ENCODE peak calls at places on chromosome 16, in ten cellular contexts. L is activated CD4-positive, alpha-beta T cell treated with anti-CD3 and anti-CD28 coated beads, Interleukin-2, amount 50 U/mL, for 1 hour; K is activated naive CD4-positive, alpha-beta T cell treated with anti-CD3 and anti-CD28 coated beads for 36 hours; Z is left colon; O is HTR-8/SVneo; R is choroid plexus epithelial cell; M is skeletal muscle cell; E is stromal cell of bone marrow; J is lung; C is RWPE1. V is an unnamed sample.

GRCh38 chr16:65769055-65769465 is 597.4 kb upstream of the CDH5 start:
- DNase-seq in E (no peak), L (no peak), Z (no peak), R (peak), K (no peak), J (no peak), C (no peak), M (no peak), O (no peak), V (no peak)

GRCh38 chr16:57627184-57627871 is 1.1 kb upstream of the ADGRG1 start:
- DNase-seq in R (peak), C (no peak), M (peak), Z (no peak), L (no peak), O (peak), K (no peak), J (no peak), E (peak), V (peak)

GRCh38 chr16:31350275-31351005 is 4.5 kb upstream of the ITGAX start:
- DNase-seq in K (no peak), E (no peak), R (no peak), C (no peak), M (no peak), O (no peak), Z (no peak), L (no peak), J (no peak), V (no peak)

GRCh38 chr16:2042171-2042570 is 5.5 kb downstream of the NTHL1 start:
- DNase-seq in M (no peak), K (no peak), L (no peak), C (no peak), R (no peak), O (no peak), Z (peak), J (peak), E (no peak), V (no peak)

GRCh38 chr16:14564881-14565687 is 65.0 kb downstream of the PARN start:
- DNase-seq in M (no peak), O (no peak), J (no peak), K (no peak), R (peak), L (no peak), C (peak), E (peak), Z (no peak), V (no peak)

GRCh38 chr16:57640612-57641011 is 12.2 kb downstream of the ADGRG1 start:
- DNase-seq in E (no peak), J (no peak), L (no peak), O (no peak), K (no peak), R (no peak), M (no peak), C (no peak), Z (no peak), V (no peak)

GRCh38 chr16:86700396-86700945 is 122.1 kb downstream of the FOXL1 start:
- DNase-seq in Z (no peak), R (no peak), K (no peak), O (no peak), M (no peak), C (no peak), L (no peak), J (no peak), E (no peak), V (no peak)

GRCh38 chr16:86985656-86986030 is 331.5 kb downstream of the C16orf95 start:
- DNase-seq in O (no peak), J (no peak), C (no peak), K (no peak), R (no peak), M (no peak), E (no peak), L (no peak), Z (no peak), V (no peak)

GRCh38 chr16:68072038-68072695 is 13.0 kb upstream of the NFATC3 start:
- DNase-seq in C (peak), E (no peak), J (no peak), L (no peak), Z (peak), M (no peak), O (peak), K (no peak), R (peak), V (peak)

GRCh38 chr16:46972971-46973456 is 460 bp downstream of the DNAJA2 start:
- DNase-seq in J (peak), K (peak), O (peak), C (no peak), R (peak), M (no peak), L (peak), E (no peak), Z (peak), V (no peak)

V was measured in GM04504.